ENCODE peak calls at places on chromosomes 11 and 22, in eight cellular contexts. K is upper lobe of right lung, H is ELF-1, T is esophagus muscularis mucosa, D is putamen, Y is endodermal cell, X is AG20443, C is lower leg skin. V is an unnamed sample.

GRCh38 chr11:61452825-61453224 is 22.9 kb downstream of the SDHAF2 start:
- DNase-seq in C (no peak), X (no peak), D (no peak), K (no peak), T (no peak), H (no peak), Y (no peak), V (no peak)

GRCh38 chr22:35154937-35155387 is 89.0 kb downstream of the ISX start:
- DNase-seq in X (peak; percentile 84), T (no peak), D (no peak), C (no peak), Y (peak; percentile 96), K (peak; percentile 68), H (peak; percentile 92), V (peak; percentile 19)

GRCh38 chr11:8110396-8110795 is 29.4 kb downstream of the TUB start:
- DNase-seq in T (peak; percentile 47), Y (no peak), H (no peak), X (no peak), C (no peak), K (no peak), D (no peak), V (no peak)

GRCh38 chr11:20355221-20356219 is 8.0 kb upstream of the HTATIP2 start:
- DNase-seq in X (peak; percentile 62), Y (peak; percentile 78), D (no peak), K (no peak), H (no peak), C (no peak), T (no peak), V (no peak)

GRCh38 chr11:132072880-132073213 is 702.4 kb downstream of the NTM start:
- DNase-seq in K (no peak), D (no peak), H (no peak), X (peak; percentile 72), C (no peak), Y (no peak), T (no peak), V (no peak)

GRCh38 chr11:64759722-64760719 is at the start of gene PYGM:
- DNase-seq in X (no peak), Y (peak; percentile 92), K (peak; percentile 71), C (no peak), T (no peak), D (no peak), H (peak; percentile 90), V (peak; percentile 73)

GRCh38 chr11:10885703-10886363 is 28.0 kb upstream of the ZBED5 start:
- DNase-seq in C (no peak), H (no peak), T (no peak), Y (no peak), D (no peak), X (no peak), K (no peak), V (no peak)

GRCh38 chr11:22707119-22707899 is 40.9 kb downstream of the GAS2 start:
- DNase-seq in T (no peak), Y (no peak), K (no peak), H (no peak), X (no peak), D (no peak), C (no peak), V (no peak)

GRCh38 chr11:85867751-85868150 is 12.6 kb downstream of the CCDC83 start:
- DNase-seq in Y (no peak), X (peak; percentile 51), T (no peak), H (no peak), D (no peak), C (no peak), K (no peak), V (no peak)

GRCh38 chr11:2777871-2778629 is 78.3 kb upstream of the KCNQ1OT1 start:
- DNase-seq in K (peak; percentile 64), Y (peak; percentile 43), X (no peak), H (no peak), T (peak; percentile 89), D (no peak), C (peak; percentile 86), V (no peak)